ENCODE peak calls at places on chromosome 5, in eight cellular contexts. One of them, this sample, is unnamed.
A peak's percentile ranks its signal among the peaks of the same experiment; 100 is the strongest.

GRCh38 chr5:69231851-69232250 is 2.8 kb upstream of the CDK7 start:
- DNase-seq in colonic mucosa: no peak
- DNase-seq in CD8-positive, alpha-beta T cell: no peak
- DNase-seq in AG09309: no peak
- DNase-seq in mammary epithelial cell: peak; percentile 66
- DNase-seq in tibial nerve: no peak
- DNase-seq in spleen: no peak
- DNase-seq in hepatocyte: no peak
- DNase-seq in this sample: no peak

GRCh38 chr5:83299353-83299752 is 172.2 kb upstream of the VCAN start:
- DNase-seq in CD8-positive, alpha-beta T cell: no peak
- DNase-seq in spleen: no peak
- DNase-seq in colonic mucosa: no peak
- DNase-seq in mammary epithelial cell: no peak
- DNase-seq in AG09309: no peak
- DNase-seq in tibial nerve: no peak
- DNase-seq in hepatocyte: no peak
- DNase-seq in this sample: no peak

GRCh38 chr5:122153774-122154173 is 24.4 kb downstream of the ZNF474 start:
- DNase-seq in tibial nerve: no peak
- DNase-seq in hepatocyte: no peak
- DNase-seq in colonic mucosa: no peak
- DNase-seq in AG09309: no peak
- DNase-seq in CD8-positive, alpha-beta T cell: no peak
- DNase-seq in spleen: no peak
- DNase-seq in mammary epithelial cell: no peak
- DNase-seq in this sample: no peak

GRCh38 chr5:126780165-126780827 is 3.4 kb downstream of the LMNB1 start:
- DNase-seq in AG09309: peak; percentile 45
- DNase-seq in mammary epithelial cell: peak; percentile 53
- DNase-seq in hepatocyte: peak; percentile 75
- DNase-seq in spleen: no peak
- DNase-seq in tibial nerve: no peak
- DNase-seq in colonic mucosa: peak; percentile 47
- DNase-seq in CD8-positive, alpha-beta T cell: peak; percentile 46
- DNase-seq in this sample: peak; percentile 46

GRCh38 chr5:75020016-75020656 is 32.2 kb downstream of the GCNT4 start:
- DNase-seq in CD8-positive, alpha-beta T cell: no peak
- DNase-seq in AG09309: no peak
- DNase-seq in hepatocyte: no peak
- DNase-seq in tibial nerve: no peak
- DNase-seq in spleen: no peak
- DNase-seq in colonic mucosa: peak; percentile 20
- DNase-seq in mammary epithelial cell: no peak
- DNase-seq in this sample: peak; percentile 14

GRCh38 chr5:51380603-51381207 is 2.5 kb upstream of the ISL1 start:
- DNase-seq in CD8-positive, alpha-beta T cell: no peak
- DNase-seq in spleen: no peak
- DNase-seq in hepatocyte: peak; percentile 71
- DNase-seq in colonic mucosa: no peak
- DNase-seq in tibial nerve: no peak
- DNase-seq in mammary epithelial cell: no peak
- DNase-seq in AG09309: no peak
- DNase-seq in this sample: no peak

GRCh38 chr5:137376127-137376526 is 123.0 kb downstream of the SPOCK1 start:
- DNase-seq in tibial nerve: no peak
- DNase-seq in mammary epithelial cell: no peak
- DNase-seq in AG09309: no peak
- DNase-seq in CD8-positive, alpha-beta T cell: no peak
- DNase-seq in colonic mucosa: no peak
- DNase-seq in hepatocyte: no peak
- DNase-seq in spleen: no peak
- DNase-seq in this sample: no peak

GRCh38 chr5:149403923-149404745 is 25.0 kb upstream of the IL17B start:
- DNase-seq in CD8-positive, alpha-beta T cell: no peak
- DNase-seq in mammary epithelial cell: no peak
- DNase-seq in hepatocyte: peak; percentile 12
- DNase-seq in AG09309: peak; percentile 94
- DNase-seq in tibial nerve: no peak
- DNase-seq in colonic mucosa: no peak
- DNase-seq in spleen: no peak
- DNase-seq in this sample: no peak

GRCh38 chr5:137636846-137637515 is 98.9 kb downstream of the KLHL3 start:
- DNase-seq in CD8-positive, alpha-beta T cell: no peak
- DNase-seq in colonic mucosa: no peak
- DNase-seq in spleen: no peak
- DNase-seq in AG09309: no peak
- DNase-seq in mammary epithelial cell: no peak
- DNase-seq in tibial nerve: no peak
- DNase-seq in hepatocyte: no peak
- DNase-seq in this sample: no peak

GRCh38 chr5:118653155-118653554 is 335.2 kb downstream of the DTWD2 start:
- DNase-seq in mammary epithelial cell: no peak
- DNase-seq in tibial nerve: no peak
- DNase-seq in CD8-positive, alpha-beta T cell: no peak
- DNase-seq in spleen: no peak
- DNase-seq in AG09309: no peak
- DNase-seq in colonic mucosa: no peak
- DNase-seq in hepatocyte: no peak
- DNase-seq in this sample: no peak

GRCh38 chr5:169751490-169751889 is 114.4 kb downstream of the DOCK2 start:
- DNase-seq in mammary epithelial cell: peak; percentile 6
- DNase-seq in CD8-positive, alpha-beta T cell: no peak
- DNase-seq in hepatocyte: no peak
- DNase-seq in AG09309: no peak
- DNase-seq in colonic mucosa: no peak
- DNase-seq in tibial nerve: no peak
- DNase-seq in spleen: no peak
- DNase-seq in this sample: no peak

GRCh38 chr5:74538206-74538661 is 102.3 kb downstream of the ENC1 start:
- DNase-seq in CD8-positive, alpha-beta T cell: no peak
- DNase-seq in colonic mucosa: peak; percentile 21
- DNase-seq in mammary epithelial cell: no peak
- DNase-seq in hepatocyte: peak; percentile 55
- DNase-seq in AG09309: peak; percentile 69
- DNase-seq in tibial nerve: peak; percentile 42
- DNase-seq in spleen: peak; percentile 74
- DNase-seq in this sample: no peak

GRCh38 chr5:5164158-5164557 is 24.0 kb downstream of the ADAMTS16 start:
- DNase-seq in CD8-positive, alpha-beta T cell: no peak
- DNase-seq in mammary epithelial cell: no peak
- DNase-seq in spleen: no peak
- DNase-seq in colonic mucosa: no peak
- DNase-seq in hepatocyte: no peak
- DNase-seq in tibial nerve: no peak
- DNase-seq in AG09309: no peak
- DNase-seq in this sample: no peak

GRCh38 chr5:17005087-17005828 is 69.2 kb upstream of the MYO10 start:
- DNase-seq in AG09309: no peak
- DNase-seq in spleen: no peak
- DNase-seq in mammary epithelial cell: no peak
- DNase-seq in hepatocyte: no peak
- DNase-seq in colonic mucosa: no peak
- DNase-seq in tibial nerve: no peak
- DNase-seq in CD8-positive, alpha-beta T cell: no peak
- DNase-seq in this sample: no peak

GRCh38 chr5:56814361-56814962 is 887 bp upstream of the MAP3K1 start:
- DNase-seq in colonic mucosa: peak; percentile 58
- DNase-seq in spleen: peak; percentile 90
- DNase-seq in hepatocyte: peak; percentile 28
- DNase-seq in AG09309: no peak
- DNase-seq in mammary epithelial cell: no peak
- DNase-seq in CD8-positive, alpha-beta T cell: peak; percentile 37
- DNase-seq in tibial nerve: no peak
- DNase-seq in this sample: no peak

GRCh38 chr5:127442085-127442484 is 75.4 kb upstream of the PRRC1 start:
- DNase-seq in colonic mucosa: no peak
- DNase-seq in CD8-positive, alpha-beta T cell: no peak
- DNase-seq in AG09309: no peak
- DNase-seq in tibial nerve: no peak
- DNase-seq in hepatocyte: peak; percentile 24
- DNase-seq in mammary epithelial cell: peak; percentile 4
- DNase-seq in spleen: no peak
- DNase-seq in this sample: no peak

GRCh38 chr5:178357678-178358077 is 125.1 kb upstream of the PHYKPL start:
- DNase-seq in colonic mucosa: no peak
- DNase-seq in AG09309: no peak
- DNase-seq in tibial nerve: no peak
- DNase-seq in spleen: no peak
- DNase-seq in CD8-positive, alpha-beta T cell: no peak
- DNase-seq in mammary epithelial cell: no peak
- DNase-seq in hepatocyte: no peak
- DNase-seq in this sample: no peak

GRCh38 chr5:57889558-57889957 is 406.9 kb upstream of the ACTBL2 start:
- DNase-seq in colonic mucosa: no peak
- DNase-seq in mammary epithelial cell: peak; percentile 98
- DNase-seq in CD8-positive, alpha-beta T cell: no peak
- DNase-seq in spleen: no peak
- DNase-seq in AG09309: peak; percentile 60
- DNase-seq in hepatocyte: peak; percentile 54
- DNase-seq in tibial nerve: no peak
- DNase-seq in this sample: peak; percentile 46

GRCh38 chr5:91408710-91409109 is 25.6 kb upstream of the ARRDC3 start:
- DNase-seq in AG09309: no peak
- DNase-seq in colonic mucosa: no peak
- DNase-seq in CD8-positive, alpha-beta T cell: no peak
- DNase-seq in tibial nerve: no peak
- DNase-seq in hepatocyte: no peak
- DNase-seq in spleen: no peak
- DNase-seq in mammary epithelial cell: no peak
- DNase-seq in this sample: no peak

GRCh38 chr5:14665949-14666741 is 1.6 kb downstream of the OTULIN start:
- DNase-seq in colonic mucosa: peak; percentile 50
- DNase-seq in hepatocyte: peak; percentile 49
- DNase-seq in spleen: peak; percentile 84
- DNase-seq in mammary epithelial cell: peak; percentile 63
- DNase-seq in AG09309: no peak
- DNase-seq in CD8-positive, alpha-beta T cell: peak; percentile 61
- DNase-seq in tibial nerve: no peak
- DNase-seq in this sample: no peak

GRCh38 chr5:139137703-139138102 is 60.5 kb downstream of the SIL1 start:
- DNase-seq in spleen: no peak
- DNase-seq in colonic mucosa: no peak
- DNase-seq in CD8-positive, alpha-beta T cell: no peak
- DNase-seq in hepatocyte: no peak
- DNase-seq in AG09309: no peak
- DNase-seq in tibial nerve: no peak
- DNase-seq in mammary epithelial cell: peak; percentile 52
- DNase-seq in this sample: no peak
- TF ChIP-seq CTCF in spleen: no peak
- TF ChIP-seq CTCF in colonic mucosa: no peak
- TF ChIP-seq CTCF in CD8-positive, alpha-beta T cell: no peak
- TF ChIP-seq CTCF in hepatocyte: peak; percentile 25
- TF ChIP-seq CTCF in AG09309: peak; percentile 10
- TF ChIP-seq CTCF in tibial nerve: no peak
- TF ChIP-seq CTCF in mammary epithelial cell: no peak
- TF ChIP-seq CTCF in this sample: peak; percentile 21

DNA sequence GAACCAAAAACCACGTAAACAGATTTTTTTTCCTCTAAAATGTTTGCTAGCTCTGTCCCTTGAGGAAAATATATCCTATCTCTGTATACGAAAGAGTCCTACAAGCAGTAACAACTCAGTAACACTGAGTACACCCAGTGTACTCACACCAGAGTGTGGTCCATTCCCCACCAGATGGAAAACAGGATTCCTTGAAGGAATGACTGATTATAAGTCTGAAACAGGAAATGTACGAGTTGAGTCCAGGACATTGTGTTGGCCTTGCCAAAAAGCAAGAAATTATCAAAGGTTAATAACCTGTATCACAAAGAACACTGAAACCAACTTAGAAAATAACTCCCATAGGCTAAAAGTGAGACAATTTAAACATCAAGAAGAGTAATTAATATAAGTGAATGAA is 20.4 kb downstream of the GOLPH3 start:
- DNase-seq in spleen: no peak
- DNase-seq in mammary epithelial cell: no peak
- DNase-seq in hepatocyte: no peak
- DNase-seq in colonic mucosa: no peak
- DNase-seq in AG09309: no peak
- DNase-seq in CD8-positive, alpha-beta T cell: no peak
- DNase-seq in tibial nerve: no peak
- DNase-seq in this sample: peak; percentile 42
- H3K4me3 ChIP-seq in spleen: no peak overlapping the region
- H3K4me3 ChIP-seq in mammary epithelial cell: no peak overlapping the region
- H3K4me3 ChIP-seq in hepatocyte: no peak overlapping the region
- H3K4me3 ChIP-seq in colonic mucosa: no peak overlapping the region
- H3K4me3 ChIP-seq in AG09309: no peak overlapping the region
- H3K4me3 ChIP-seq in CD8-positive, alpha-beta T cell: no peak overlapping the region
- H3K4me3 ChIP-seq in tibial nerve: no peak overlapping the region
- H3K4me3 ChIP-seq in this sample: peak overlapping the region; percentile 24

DNA sequence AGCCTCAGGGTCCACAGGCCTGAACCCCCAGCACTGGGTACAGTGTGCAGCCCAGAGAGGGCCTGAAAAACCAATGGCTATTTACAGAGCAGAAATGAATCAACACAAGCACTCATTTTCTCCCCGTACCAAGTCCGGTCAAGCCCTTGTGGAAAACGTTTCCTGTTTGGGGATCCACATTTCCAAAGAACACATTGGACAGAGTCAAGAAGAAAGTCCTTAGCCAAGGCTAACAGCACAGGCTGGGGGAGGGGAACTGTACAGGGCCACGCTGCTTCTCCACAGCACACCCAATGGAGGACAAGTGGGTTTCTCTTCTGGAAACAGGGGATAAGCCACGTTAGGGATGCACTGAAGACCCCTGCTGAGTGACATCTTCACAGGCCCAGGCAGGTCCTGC is 62.3 kb downstream of the NSUN2 start:
- DNase-seq in spleen: no peak
- DNase-seq in hepatocyte: no peak
- DNase-seq in mammary epithelial cell: no peak
- DNase-seq in colonic mucosa: no peak
- DNase-seq in AG09309: no peak
- DNase-seq in tibial nerve: no peak
- DNase-seq in CD8-positive, alpha-beta T cell: no peak
- DNase-seq in this sample: no peak
- TF ChIP-seq CTCF in spleen: no peak
- TF ChIP-seq CTCF in hepatocyte: no peak
- TF ChIP-seq CTCF in mammary epithelial cell: no peak
- TF ChIP-seq CTCF in colonic mucosa: no peak
- TF ChIP-seq CTCF in AG09309: no peak
- TF ChIP-seq CTCF in tibial nerve: no peak
- TF ChIP-seq CTCF in CD8-positive, alpha-beta T cell: no peak
- TF ChIP-seq CTCF in this sample: no peak

DNA sequence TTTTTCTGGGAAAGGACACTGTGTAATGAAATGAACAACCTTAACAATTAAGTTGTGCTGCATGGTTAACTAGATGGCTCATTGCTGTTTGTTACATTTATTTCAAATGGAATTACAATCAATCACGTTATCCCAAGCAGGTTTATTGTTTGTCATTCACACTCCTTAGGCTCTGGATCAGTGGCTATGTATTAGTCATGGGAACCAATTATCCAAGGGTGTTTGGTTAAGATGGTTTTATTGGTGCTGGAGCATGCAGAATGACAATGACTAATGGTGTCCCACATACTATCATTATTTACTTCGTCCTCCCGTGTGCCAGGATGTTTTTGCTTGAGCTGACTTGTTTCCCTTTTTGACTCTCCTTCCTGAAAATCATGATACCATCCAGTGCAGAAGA is 10.6 kb upstream of the TRPC7 start:
- DNase-seq in colonic mucosa: no peak
- DNase-seq in AG09309: no peak
- DNase-seq in mammary epithelial cell: no peak
- DNase-seq in tibial nerve: no peak
- DNase-seq in spleen: no peak
- DNase-seq in CD8-positive, alpha-beta T cell: no peak
- DNase-seq in hepatocyte: no peak
- DNase-seq in this sample: peak; percentile 60
- H3K4me3 ChIP-seq in colonic mucosa: no peak overlapping the region
- H3K4me3 ChIP-seq in AG09309: no peak overlapping the region
- H3K4me3 ChIP-seq in mammary epithelial cell: no peak overlapping the region
- H3K4me3 ChIP-seq in tibial nerve: no peak overlapping the region
- H3K4me3 ChIP-seq in spleen: no peak overlapping the region
- H3K4me3 ChIP-seq in CD8-positive, alpha-beta T cell: no peak overlapping the region
- H3K4me3 ChIP-seq in hepatocyte: no peak overlapping the region
- H3K4me3 ChIP-seq in this sample: no peak overlapping the region

This sample was measured in LNCaP clone FGC.